ENCODE peak calls at places on chromosomes 7 and 10, in six cellular contexts. G is naive thymus-derived CD8-positive, alpha-beta T cell; D is heart right ventricle; A is iris pigment epithelial cell; F is lower lobe of right lung; W is stimulated activated CD4-positive, alpha-beta T cell treated with anti-CD3 and anti-CD28 coated beads, Interleukin-12 subunit alpha, Interleukin-12 subunit beta, amount 100 ng/mL, for 24 hours. X is an unnamed sample.

GRCh38 chr10:100654835-100655759 is 90.3 kb upstream of the PAX2 start:
- DNase-seq in G (no peak), D (no peak), A (no peak), F (no peak), W (no peak), X (no peak)

GRCh38 chr7:150399861-150400778 is 21.0 kb downstream of the ZNF775 start:
- DNase-seq in G (no peak), D (no peak), A (peak), F (no peak), W (no peak), X (no peak)

GRCh38 chr10:70622981-70623844 is 20.7 kb upstream of the PRF1 start:
- DNase-seq in G (no peak), D (no peak), A (no peak), F (no peak), W (no peak), X (no peak)

GRCh38 chr7:47181609-47182264 is 400.2 kb downstream of the TNS3 start:
- DNase-seq in G (no peak), D (no peak), A (no peak), F (peak), W (no peak), X (peak)

GRCh38 chr10:629186-629998 is 60.1 kb downstream of the DIP2C start:
- DNase-seq in G (no peak), D (no peak), A (no peak), F (peak), W (no peak), X (no peak)

GRCh38 chr10:102485093-102485785 is 17.3 kb downstream of the ACTR1A start:
- DNase-seq in G (no peak), D (no peak), A (no peak), F (no peak), W (no peak), X (peak)

GRCh38 chr10:116099031-116099430 is 174.0 kb downstream of the GFRA1 start:
- DNase-seq in G (no peak), D (no peak), A (no peak), F (no peak), W (no peak), X (no peak)

GRCh38 chr7:129690701-129691100 is 79.2 kb downstream of the NRF1 start:
- DNase-seq in G (no peak), D (no peak), A (no peak), F (no peak), W (no peak), X (no peak)

GRCh38 chr10:90028312-90028711 is 326.9 kb downstream of the KIF20B start:
- DNase-seq in G (no peak), D (no peak), A (no peak), F (no peak), W (no peak), X (no peak)

GRCh38 chr10:29028486-29028885 is 260.4 kb upstream of the LYZL1 start:
- DNase-seq in G (no peak), D (no peak), A (no peak), F (no peak), W (no peak), X (no peak)

GRCh38 chr7:102996957-102997356 is 77.6 kb downstream of the FBXL13 start:
- DNase-seq in G (no peak), D (no peak), A (no peak), F (no peak), W (no peak), X (no peak)

GRCh38 chr7:80417211-80417793 is 94.6 kb downstream of the GNAT3 start:
- DNase-seq in G (no peak), D (no peak), A (no peak), F (no peak), W (no peak), X (no peak)

GRCh38 chr10:70270952-70271351 is 12.9 kb downstream of the NPFFR1 start:
- DNase-seq in G (no peak), D (no peak), A (no peak), F (no peak), W (no peak), X (no peak)

GRCh38 chr7:36677769-36678435 is 46.4 kb downstream of the AOAH start:
- DNase-seq in G (no peak), D (no peak), A (no peak), F (no peak), W (peak), X (no peak)

GRCh38 chr10:109996225-109996624 is 11.6 kb upstream of the ADD3 start:
- DNase-seq in G (no peak), D (no peak), A (no peak), F (no peak), W (no peak), X (no peak)

GRCh38 chr7:80830584-80831319 is 88.1 kb downstream of the SEMA3C start:
- DNase-seq in G (no peak), D (no peak), A (peak), F (no peak), W (no peak), X (no peak)

GRCh38 chr7:35333265-35333664 is 79.4 kb upstream of the TBX20 start:
- DNase-seq in G (no peak), D (no peak), A (no peak), F (no peak), W (no peak), X (no peak)

GRCh38 chr7:144158861-144159260 is 24.4 kb upstream of the CTAGE4 start:
- DNase-seq in G (no peak), D (no peak), A (no peak), F (no peak), W (no peak), X (no peak)

GRCh38 chr7:7790041-7790751 is 71.8 kb upstream of the RPA3 start:
- DNase-seq in G (no peak), D (no peak), A (peak), F (no peak), W (no peak), X (no peak)

GRCh38 chr7:84548366-84549085 is 353.9 kb upstream of the SEMA3A start:
- DNase-seq in G (no peak), D (no peak), A (peak), F (no peak), W (no peak), X (no peak)

GRCh38 chr10:63573068-63573697 is 52.0 kb downstream of the REEP3 start:
- DNase-seq in G (no peak), D (no peak), A (peak), F (no peak), W (no peak), X (no peak)

GRCh38 chr10:93220315-93221170 is 146.8 kb downstream of the CYP26A1 start:
- DNase-seq in G (no peak), D (no peak), A (no peak), F (no peak), W (no peak), X (no peak)

GRCh38 chr7:29945259-29945809 is 44.3 kb downstream of the SCRN1 start:
- DNase-seq in G (no peak), D (no peak), A (peak), F (no peak), W (no peak), X (no peak)

GRCh38 chr7:48087349-48087748 is 1.7 kb upstream of the UPP1 start:
- DNase-seq in G (no peak), D (no peak), A (peak), F (no peak), W (no peak), X (no peak)

GRCh38 chr7:25851332-25852248 is 300.4 kb upstream of the NFE2L3 start:
- DNase-seq in G (peak), D (peak), A (peak), F (peak), W (peak), X (peak)

GRCh38 chr7:33604015-33604414 is 301.3 kb upstream of the BMPER start:
- DNase-seq in G (no peak), D (no peak), A (no peak), F (no peak), W (no peak), X (no peak)

GRCh38 chr7:28503396-28503795 is 91.1 kb downstream of the CREB5 start:
- DNase-seq in G (no peak), D (no peak), A (no peak), F (no peak), W (no peak), X (no peak)

GRCh38 chr7:87875151-87876039 is 765 bp downstream of the SLC25A40 start:
- DNase-seq in G (peak), D (no peak), A (no peak), F (no peak), W (no peak), X (peak)

GRCh38 chr7:111763221-111763791 is 201.0 kb upstream of the IMMP2L start:
- DNase-seq in G (no peak), D (no peak), A (peak), F (no peak), W (no peak), X (no peak)

GRCh38 chr7:33040803-33041516 is 21.6 kb downstream of the NT5C3A start:
- DNase-seq in G (peak), D (no peak), A (peak), F (no peak), W (peak), X (peak)

GRCh38 chr10:122282253-122282671 is 11.2 kb downstream of the BTBD16 start:
- DNase-seq in G (no peak), D (no peak), A (no peak), F (no peak), W (no peak), X (peak)

GRCh38 chr7:131170440-131171105 is 157.1 kb upstream of the MKLN1 start:
- DNase-seq in G (no peak), D (no peak), A (peak), F (no peak), W (no peak), X (no peak)

GRCh38 chr7:137987563-137987962 is 14.3 kb downstream of the CREB3L2 start:
- DNase-seq in G (no peak), D (no peak), A (no peak), F (no peak), W (no peak), X (no peak)

GRCh38 chr7:126959649-126960048 is 293.1 kb downstream of the GRM8 start:
- DNase-seq in G (no peak), D (no peak), A (no peak), F (no peak), W (no peak), X (no peak)

GRCh38 chr7:70177166-70177565 is 578.9 kb downstream of the AUTS2 start:
- DNase-seq in G (no peak), D (no peak), A (peak), F (no peak), W (no peak), X (no peak)